ENCODE peak calls at places on chromosome 13, in seven cellular contexts. S, Q, O, E, R, J and F are unnamed samples.

GRCh38 chr13:66657165-66657895 is 572.8 kb downstream of the PCDH9 start:
- DNase-seq in R (peak; percentile 99), J (no peak), Q (peak; percentile 95), S (peak; percentile 43), E (no peak), O (peak; percentile 55), F (no peak)

GRCh38 chr13:110716235-110716505 is 2.7 kb downstream of the ING1 start:
- DNase-seq in R (peak; percentile 47), E (peak; percentile 7), O (peak; percentile 76), Q (peak; percentile 26), J (no peak), S (peak; percentile 57), F (no peak)

GRCh38 chr13:51291341-51291740 is 48.1 kb upstream of the SERPINE3 start:
- DNase-seq in O (no peak), J (no peak), Q (no peak), R (peak; percentile 36), S (no peak), E (no peak), F (no peak)

GRCh38 chr13:29754486-29754806 is 96.0 kb downstream of the UBL3 start:
- DNase-seq in O (no peak), R (peak; percentile 55), Q (peak; percentile 45), E (no peak), J (no peak), S (no peak), F (no peak)

GRCh38 chr13:27374126-27374613 is 50.2 kb upstream of the GTF3A start:
- DNase-seq in S (no peak), Q (no peak), E (no peak), R (peak; percentile 11), J (no peak), O (no peak), F (no peak)

GRCh38 chr13:93309886-93310520 is 83.4 kb downstream of the GPC6 start:
- DNase-seq in E (no peak), Q (peak; percentile 96), J (no peak), R (peak; percentile 87), S (no peak), O (no peak), F (no peak)

GRCh38 chr13:98961204-98962105 is 16.4 kb downstream of the DOCK9 start:
- DNase-seq in J (no peak), S (no peak), R (no peak), O (no peak), E (no peak), Q (no peak), F (no peak)

GRCh38 chr13:78827471-78827870 is 168.5 kb upstream of the OBI1 start:
- DNase-seq in J (no peak), E (no peak), O (no peak), R (no peak), Q (no peak), S (no peak), F (no peak)

GRCh38 chr13:99956473-99957349 is 14.9 kb downstream of the ZIC5 start:
- DNase-seq in J (no peak), Q (no peak), O (no peak), E (no peak), R (no peak), S (no peak), F (no peak)

GRCh38 chr13:51240888-51241475 is 18.8 kb downstream of the FAM124A start:
- DNase-seq in S (peak; percentile 41), Q (no peak), E (no peak), R (no peak), J (no peak), O (no peak), F (no peak)

GRCh38 chr13:106818971-106819370 is 251.0 kb upstream of the ARGLU1 start:
- DNase-seq in E (no peak), O (no peak), R (no peak), Q (no peak), J (no peak), S (no peak), F (no peak)

GRCh38 chr13:31945202-31945978 is 86.2 kb upstream of the FRY start:
- DNase-seq in S (no peak), E (no peak), O (peak; percentile 78), Q (peak; percentile 74), R (peak; percentile 91), J (no peak), F (peak; percentile 3)

GRCh38 chr13:112115403-112116091 is 48.6 kb downstream of the SOX1 start:
- DNase-seq in Q (no peak), E (no peak), J (no peak), R (no peak), O (no peak), S (no peak), F (no peak)

GRCh38 chr13:27793377-27794074 is 1.2 kb downstream of the GSX1 start:
- DNase-seq in E (no peak), R (no peak), Q (no peak), J (no peak), O (no peak), S (no peak), F (no peak)

GRCh38 chr13:50969691-50970090 is 60.1 kb downstream of the RNASEH2B start:
- DNase-seq in E (no peak), O (no peak), Q (peak; percentile 26), R (peak; percentile 12), J (no peak), S (no peak), F (no peak)

GRCh38 chr13:103876571-103876970 is 810.4 kb upstream of the SLC10A2 start:
- DNase-seq in S (no peak), R (no peak), E (no peak), O (no peak), Q (no peak), J (no peak), F (no peak)

GRCh38 chr13:24662195-24663088 is 17.8 kb upstream of the ATP12A start:
- DNase-seq in O (no peak), Q (no peak), S (no peak), R (no peak), J (no peak), E (no peak), F (no peak)

GRCh38 chr13:20161275-20161950 is 561 bp upstream of the GJA3 start:
- DNase-seq in Q (no peak), O (no peak), E (peak; percentile 22), J (peak; percentile 30), S (no peak), R (no peak), F (no peak)

GRCh38 chr13:70829748-70830147 is 721.5 kb upstream of the KLHL1 start:
- DNase-seq in E (no peak), R (no peak), Q (no peak), S (no peak), O (no peak), J (no peak), F (no peak)

GRCh38 chr13:109844396-109844795 is 58.0 kb upstream of the IRS2 start:
- DNase-seq in R (peak; percentile 23), O (no peak), S (no peak), J (no peak), E (no peak), Q (peak; percentile 56), F (no peak)

GRCh38 chr13:48709213-48709612 is 55.5 kb downstream of the CYSLTR2 start:
- DNase-seq in Q (no peak), O (no peak), S (no peak), J (no peak), R (no peak), E (no peak), F (no peak)

GRCh38 chr13:75549262-75550158 is at the start of gene UCHL3:
- DNase-seq in J (peak; percentile 96), O (peak; percentile 97), S (peak; percentile 97), R (peak; percentile 97), Q (peak; percentile 97), E (peak; percentile 94), F (peak; percentile 93)

GRCh38 chr13:82747948-82748347 is 1134.3 kb downstream of the SLITRK1 start:
- DNase-seq in Q (peak; percentile 58), R (no peak), E (no peak), S (no peak), J (no peak), O (no peak), F (no peak)

GRCh38 chr13:44734204-44734707 is 158.1 kb upstream of the TSC22D1 start:
- DNase-seq in R (peak; percentile 65), O (no peak), J (no peak), S (no peak), Q (peak; percentile 28), E (no peak), F (no peak)

GRCh38 chr13:57865600-57866294 is 234.2 kb downstream of the PCDH17 start:
- DNase-seq in S (no peak), O (no peak), Q (no peak), E (no peak), J (no peak), R (no peak), F (no peak)

GRCh38 chr13:20801704-20802103 is 27.9 kb upstream of the EEF1AKMT1 start:
- DNase-seq in R (no peak), E (no peak), S (no peak), J (no peak), O (no peak), Q (no peak), F (no peak)

GRCh38 chr13:102333320-102334181 is 68.3 kb downstream of the FGF14 start:
- DNase-seq in Q (no peak), O (no peak), J (no peak), R (no peak), E (no peak), S (no peak), F (no peak)

GRCh38 chr13:52450012-52450792 is at the start of gene VPS36:
- DNase-seq in J (peak; percentile 89), S (peak; percentile 95), O (peak; percentile 97), Q (peak; percentile 96), E (peak; percentile 88), R (peak; percentile 94), F (peak; percentile 25)

GRCh38 chr13:49400755-49401659 is 42.9 kb downstream of the CAB39L start:
- DNase-seq in Q (peak; percentile 57), S (peak; percentile 51), J (no peak), O (no peak), E (no peak), R (peak; percentile 38), F (no peak)